ENCODE peak calls at places on chromosomes 12 and 14, in nine cellular contexts. C is adipocyte; E is Calu3; J is H7; B is stimulated activated CD8-positive, alpha-beta memory T cell treated with anti-CD3 and anti-CD28 coated beads, Interleukin-4, amount 100 ng/mL, for 48 hours; X is AG04450; K is substantia nigra; W is stimulated activated CD4-positive, alpha-beta T cell treated with anti-CD3 and anti-CD28 coated beads, Interleukin-15, amount 100 ng/mL, for 1 hour; U is type B pancreatic cell. R is an unnamed sample.

GRCh38 chr12:43728117-43728516 is 30.5 kb downstream of the PUS7L start:
- DNase-seq in W (no peak), B (no peak), U (no peak), E (no peak), K (no peak), C (peak), X (no peak), J (no peak), R (no peak)

GRCh38 chr12:66388512-66388911 is 86.2 kb downstream of the HELB start:
- DNase-seq in U (no peak), W (no peak), B (no peak), C (no peak), K (no peak), J (no peak), E (no peak), X (no peak), R (no peak)

GRCh38 chr12:111506260-111506659 is 92.9 kb downstream of the ATXN2 start:
- DNase-seq in X (no peak), B (no peak), K (no peak), J (no peak), W (no peak), E (no peak), C (no peak), U (no peak), R (no peak)

GRCh38 chr12:63948211-63948610 is 103.7 kb downstream of the SRGAP1 start:
- DNase-seq in J (no peak), X (no peak), W (no peak), B (no peak), E (no peak), U (no peak), C (no peak), K (no peak), R (no peak)

GRCh38 chr12:26940820-26941219 is 2.5 kb downstream of the FGFR1OP2 start:
- DNase-seq in E (no peak), J (no peak), C (peak), X (no peak), U (no peak), W (no peak), K (no peak), B (peak), R (no peak)

GRCh38 chr12:112527082-112527481 is 108.3 kb downstream of the PTPN11 start:
- DNase-seq in K (no peak), X (no peak), E (no peak), J (no peak), U (no peak), B (no peak), C (no peak), W (no peak), R (no peak)

GRCh38 chr12:25811656-25812126 is 146.8 kb upstream of the RASSF8 start:
- DNase-seq in C (no peak), W (no peak), U (no peak), J (no peak), B (no peak), X (no peak), E (no peak), K (no peak), R (no peak)

GRCh38 chr14:101134851-101135486 is 231.4 kb upstream of the RTL1 start:
- DNase-seq in B (no peak), W (no peak), C (no peak), X (no peak), U (no peak), K (no peak), J (no peak), E (no peak), R (no peak)

GRCh38 chr12:79834712-79835376 is 100.1 kb downstream of the PPP1R12A start:
- DNase-seq in W (no peak), K (no peak), U (no peak), J (no peak), B (no peak), X (no peak), E (no peak), C (no peak), R (no peak)

GRCh38 chr12:27965966-27966365 is 6.6 kb downstream of the PTHLH start:
- DNase-seq in B (no peak), J (no peak), C (peak), K (no peak), E (no peak), X (no peak), W (no peak), U (no peak), R (no peak)

GRCh38 chr12:94760786-94761185 is 110.4 kb upstream of the TMCC3 start:
- DNase-seq in X (no peak), C (peak), K (no peak), B (no peak), J (no peak), W (no peak), U (no peak), E (no peak), R (no peak)

GRCh38 chr14:93035917-93036651 is 79.6 kb downstream of the ITPK1 start:
- DNase-seq in B (no peak), X (no peak), W (no peak), E (peak), U (no peak), J (no peak), C (no peak), K (peak), R (no peak)

GRCh38 chr14:85762523-85762922 is 232.6 kb downstream of the FLRT2 start:
- DNase-seq in C (no peak), U (no peak), B (no peak), X (no peak), K (no peak), E (no peak), J (no peak), W (no peak), R (peak)

GRCh38 chr14:66152269-66152668 is 333.9 kb upstream of the CCDC196 start:
- DNase-seq in J (no peak), C (no peak), W (no peak), B (no peak), X (no peak), K (no peak), U (no peak), E (no peak), R (no peak)

GRCh38 chr12:64427988-64428387 is 23.8 kb downstream of the XPOT start:
- DNase-seq in U (no peak), K (no peak), J (no peak), W (no peak), X (no peak), B (no peak), C (no peak), E (no peak), R (no peak)

GRCh38 chr14:25042362-25043299 is 7.3 kb downstream of the STXBP6 start:
- DNase-seq in B (no peak), J (peak), X (no peak), E (no peak), U (no peak), K (peak), W (no peak), C (peak), R (peak)